ENCODE peak calls at places on chromosome 7, in six cellular contexts. Q, H, D, W, I and N are unnamed samples. For H3K9me3 and H3K27me3, the result is how much of the 10 kb centered on the place peaks cover.

GRCh38 chr7:29987821-29988317 is 1.7 kb downstream of the SCRN1 start:
- DNase-seq in H (no peak), Q (no peak), D (no peak), I (peak), W (peak), N (no peak)

GRCh38 chr7:48139461-48139860 is 31.8 kb upstream of the ABCA13 start:
- DNase-seq in H (no peak), D (no peak), I (peak), Q (no peak), W (peak), N (no peak)

GRCh38 chr7:44639701-44640321 is 33.4 kb downstream of the OGDH start:
- DNase-seq in Q (no peak), H (peak), I (peak), W (peak), D (peak), N (no peak)

GRCh38 chr7:38506004-38506403 is 125.2 kb downstream of the AMPH start:
- DNase-seq in W (no peak), I (peak), Q (no peak), H (no peak), D (no peak), N (no peak)

GRCh38 chr7:68787586-68787985 is 810.7 kb upstream of the AUTS2 start:
- DNase-seq in W (no peak), D (no peak), Q (no peak), I (no peak), H (no peak), N (no peak)

GRCh38 chr7:96224682-96225081 is 97.2 kb downstream of the SLC25A13 start:
- DNase-seq in Q (no peak), H (no peak), I (no peak), D (no peak), W (no peak), N (no peak)

GRCh38 chr7:117572826-117573620 is 93.2 kb downstream of the CFTR start:
- DNase-seq in W (no peak), Q (no peak), H (no peak), I (no peak), D (no peak), N (no peak)

GRCh38 chr7:93973134-93973533 is 31.0 kb downstream of the BET1 start:
- DNase-seq in D (no peak), W (no peak), H (no peak), Q (no peak), I (peak), N (no peak)

GRCh38 chr7:44311561-44312495 is 13.6 kb downstream of the CAMK2B start:
- DNase-seq in H (no peak), I (no peak), W (no peak), Q (no peak), D (no peak), N (peak)

GRCh38 chr7:75757860-75758259 is 14.2 kb downstream of the CCL26 start:
- DNase-seq in H (no peak), W (no peak), I (no peak), D (no peak), Q (no peak), N (no peak)

DNA sequence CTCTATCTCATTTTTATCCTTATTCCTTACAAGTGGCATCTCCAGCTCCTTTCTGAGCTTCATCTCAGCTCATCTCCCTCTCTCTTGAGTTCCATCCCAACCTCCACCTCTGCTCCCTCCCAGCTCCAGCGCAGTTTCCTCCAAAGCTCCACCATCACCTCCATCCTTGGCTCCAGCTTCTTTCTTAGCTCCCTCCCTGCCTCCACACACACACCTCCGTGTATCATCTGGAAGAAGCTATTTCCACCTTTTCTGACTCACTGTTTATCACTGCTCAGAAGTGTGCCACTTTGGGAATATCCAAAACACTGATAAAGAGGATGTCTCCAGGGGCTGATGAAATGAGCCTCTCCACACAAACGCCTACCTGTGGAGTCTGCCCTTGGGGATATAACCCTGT is 481.4 kb downstream of the PTPRN2 start:
- DNase-seq in H (no peak), I (no peak), D (peak), Q (no peak), W (no peak), N (no peak)
- H3K9me3 ChIP-seq in H (under half), I (under half), D (under half), Q (under half), W (under half), N (under half)

GRCh38 chr7:151201751-151202150 is 8.5 kb downstream of the H2BK1 start:
- DNase-seq in W (no peak), D (no peak), H (no peak), Q (no peak), I (no peak), N (no peak)

GRCh38 chr7:151205749-151206148 is 4.5 kb downstream of the H2BK1 start:
- DNase-seq in H (no peak), D (no peak), Q (no peak), W (no peak), I (no peak), N (no peak)

GRCh38 chr7:151202836-151203235 is 7.5 kb downstream of the H2BK1 start:
- DNase-seq in Q (no peak), H (no peak), D (no peak), W (no peak), I (no peak), N (no peak)

GRCh38 chr7:151206914-151207313 is 3.4 kb downstream of the H2BK1 start:
- DNase-seq in D (no peak), I (no peak), Q (no peak), H (no peak), W (no peak), N (no peak)

GRCh38 chr7:151204383-151205032 is 5.8 kb downstream of the H2BK1 start:
- DNase-seq in D (no peak), H (no peak), W (no peak), Q (no peak), I (no peak), N (no peak)
- H3K27me3 ChIP-seq in D (under half), H (under half), W (half or more), Q (under half), I (under half), N (under half)

GRCh38 chr7:154833839-154834238 is 169.1 kb downstream of the PAXIP1 start:
- DNase-seq in W (peak), I (no peak), H (no peak), D (no peak), Q (no peak), N (no peak)

GRCh38 chr7:154837087-154837486 is 165.8 kb downstream of the PAXIP1 start:
- DNase-seq in I (no peak), H (no peak), D (no peak), Q (no peak), W (no peak), N (no peak)

GRCh38 chr7:154840086-154840485 is 162.8 kb downstream of the PAXIP1 start:
- DNase-seq in D (no peak), Q (no peak), H (no peak), W (no peak), I (no peak), N (no peak)

GRCh38 chr7:154835924-154836529 is 166.9 kb downstream of the PAXIP1 start:
- DNase-seq in H (no peak), I (no peak), D (no peak), Q (no peak), W (no peak), N (no peak)

GRCh38 chr7:154837622-154838021 is 165.3 kb downstream of the PAXIP1 start:
- DNase-seq in H (no peak), W (no peak), I (no peak), D (no peak), Q (no peak), N (no peak)
- H3K9me3 ChIP-seq in H (under half), W (under half), I (under half), D (under half), Q (under half), N (under half)

DNA sequence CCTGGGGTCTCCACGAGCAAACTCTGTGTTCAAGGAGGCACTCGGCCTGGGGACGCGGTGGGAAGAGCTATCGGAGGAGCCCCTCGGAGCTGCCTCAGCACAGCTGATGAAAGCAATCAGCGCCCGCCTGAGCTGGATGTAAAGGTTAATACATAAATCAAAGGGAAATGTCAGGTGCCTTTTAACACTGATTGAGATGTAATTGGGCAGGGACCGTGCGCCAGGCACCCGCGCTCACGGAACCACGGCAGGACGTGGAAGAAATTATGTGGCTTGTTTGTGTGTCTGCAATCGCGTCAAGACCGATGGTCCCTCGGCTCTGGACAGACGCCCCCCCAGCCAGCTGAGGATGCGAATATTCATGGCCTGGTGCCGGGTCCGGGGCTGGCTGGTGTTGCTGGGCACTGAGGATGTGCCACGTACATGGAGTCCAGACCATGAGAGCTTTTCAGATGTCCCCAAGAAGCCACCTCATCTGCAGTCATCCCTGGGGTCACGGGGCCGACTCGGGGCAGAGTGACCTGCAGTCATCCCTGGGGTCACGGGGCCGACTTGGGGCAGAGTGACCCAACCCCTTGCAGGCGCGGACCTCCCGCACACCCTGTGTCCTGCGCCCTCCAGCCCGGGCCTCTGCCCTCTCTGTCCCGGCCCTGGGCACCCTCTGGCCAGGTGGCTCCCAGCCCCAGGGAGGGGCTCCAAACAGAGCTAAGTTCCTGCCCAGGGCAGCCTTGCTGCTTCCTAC is 15.6 kb downstream of the FOXL3 start:
- DNase-seq in Q (no peak), H (no peak), I (no peak), D (no peak), W (no peak), N (no peak)
- H3K27me3 ChIP-seq in Q (under half), H (under half), I (under half), D (under half), W (under half), N (under half)

GRCh38 chr7:158271646-158272045 is 316.0 kb downstream of the PTPRN2 start:
- DNase-seq in Q (no peak), I (no peak), H (no peak), W (no peak), D (no peak), N (peak)

GRCh38 chr7:158272091-158272490 is 315.5 kb downstream of the PTPRN2 start:
- DNase-seq in W (no peak), H (no peak), I (no peak), Q (no peak), D (no peak), N (no peak)

GRCh38 chr7:158274404-158274811 is 313.2 kb downstream of the PTPRN2 start:
- DNase-seq in W (no peak), H (no peak), Q (peak), D (no peak), I (no peak), N (no peak)

GRCh38 chr7:158272509-158273137 is 315.0 kb downstream of the PTPRN2 start:
- DNase-seq in I (no peak), H (no peak), D (no peak), W (no peak), Q (no peak), N (peak)

GRCh38 chr7:158273138-158273651 is 314.4 kb downstream of the PTPRN2 start:
- DNase-seq in I (no peak), Q (peak), H (no peak), W (no peak), D (no peak), N (no peak)
- H3K9me3 ChIP-seq in I (under half), Q (under half), H (under half), W (under half), D (under half), N (under half)

GRCh38 chr7:27106181-27106905 is 3.9 kb upstream of the HOXA2 start:
- DNase-seq in I (no peak), W (peak), Q (no peak), D (no peak), H (no peak), N (peak)

GRCh38 chr7:27106906-27107250 is 4.4 kb upstream of the HOXA2 start:
- DNase-seq in H (no peak), D (no peak), W (no peak), Q (no peak), I (no peak), N (no peak)

GRCh38 chr7:27104244-27105149 is 2.0 kb upstream of the HOXA2 start:
- DNase-seq in Q (no peak), D (no peak), H (no peak), W (peak), I (no peak), N (no peak)

GRCh38 chr7:27103489-27104226 is 1.2 kb upstream of the HOXA2 start:
- DNase-seq in Q (no peak), W (peak), I (no peak), D (no peak), H (no peak), N (peak)

GRCh38 chr7:27105161-27106122 is 3.0 kb upstream of the HOXA2 start:
- DNase-seq in Q (no peak), H (no peak), I (no peak), D (no peak), W (no peak), N (no peak)
- H3K27me3 ChIP-seq in Q (under half), H (under half), I (under half), D (half or more), W (under half), N (under half)

DNA sequence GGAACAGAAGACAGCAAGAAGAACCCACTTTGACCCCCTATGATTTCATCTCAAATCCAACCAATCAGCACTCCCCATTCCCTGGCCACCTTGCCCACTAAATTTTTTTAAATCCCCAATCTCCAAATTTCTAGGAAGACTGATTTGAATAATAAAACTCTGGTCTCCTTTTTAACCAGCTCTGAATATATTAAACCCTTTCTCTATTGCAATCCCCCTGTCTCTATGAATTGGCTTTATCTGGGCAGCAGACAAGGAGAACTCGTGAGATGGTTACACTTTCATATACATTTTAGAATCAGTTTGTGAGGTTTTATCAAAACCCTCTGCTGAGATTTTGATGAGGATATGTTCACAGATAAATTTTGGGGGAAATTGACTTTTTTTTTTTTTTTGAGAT is 90.3 kb upstream of the TRIM24 start:
- DNase-seq in Q (no peak), D (no peak), W (no peak), I (no peak), H (no peak), N (no peak)
- H3K9me3 ChIP-seq in Q (under half), D (under half), W (under half), I (under half), H (under half), N (under half)

GRCh38 chr7:1380821-1381580 is 78.3 kb downstream of the MICALL2 start:
- DNase-seq in I (no peak), Q (no peak), W (no peak), H (no peak), D (no peak), N (no peak)
- H3K27me3 ChIP-seq in I (under half), Q (half or more), W (half or more), H (under half), D (under half), N (under half)

DNA sequence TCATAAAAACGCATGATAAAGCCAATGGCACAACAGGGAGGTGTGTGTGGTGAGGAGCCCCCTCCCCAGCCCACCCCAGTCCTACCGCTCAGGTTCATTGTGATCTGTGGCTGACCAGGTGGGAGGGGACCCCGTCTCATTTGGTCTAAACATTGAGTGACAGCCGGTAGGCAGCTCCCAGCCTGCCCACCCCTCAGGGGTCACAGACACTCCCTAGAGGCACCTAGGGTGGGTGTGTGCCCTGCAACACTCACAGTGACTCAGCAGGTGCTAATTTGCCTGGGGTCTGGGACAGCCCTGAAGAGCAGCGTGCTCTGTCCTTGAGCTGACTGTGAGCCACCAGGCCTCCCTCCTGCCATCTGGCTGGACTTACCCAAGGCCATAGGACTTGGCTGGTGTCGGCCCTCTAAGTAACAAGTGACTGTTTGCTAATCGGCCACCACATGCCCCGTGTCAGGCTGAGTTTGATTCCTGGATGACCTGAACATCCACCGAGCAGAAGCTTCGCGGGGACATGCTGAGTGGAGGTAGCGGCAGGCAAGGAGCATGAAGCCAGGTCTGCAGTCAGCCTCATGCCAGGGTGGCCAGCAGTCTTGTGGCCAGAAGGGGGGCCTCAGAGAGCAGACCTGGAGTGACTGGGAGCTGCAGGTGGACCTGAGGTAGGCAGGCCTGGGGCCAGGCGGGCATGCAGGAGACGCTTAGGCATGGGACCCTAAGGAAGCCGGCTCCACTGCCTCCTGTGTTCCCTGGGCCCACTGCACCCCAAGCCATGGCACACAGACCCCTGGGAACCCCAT is 282.3 kb upstream of the SHH start:
- DNase-seq in D (no peak), I (no peak), Q (no peak), H (no peak), W (no peak), N (no peak)
- H3K9me3 ChIP-seq in D (under half), I (under half), Q (under half), H (under half), W (under half), N (under half)

DNA sequence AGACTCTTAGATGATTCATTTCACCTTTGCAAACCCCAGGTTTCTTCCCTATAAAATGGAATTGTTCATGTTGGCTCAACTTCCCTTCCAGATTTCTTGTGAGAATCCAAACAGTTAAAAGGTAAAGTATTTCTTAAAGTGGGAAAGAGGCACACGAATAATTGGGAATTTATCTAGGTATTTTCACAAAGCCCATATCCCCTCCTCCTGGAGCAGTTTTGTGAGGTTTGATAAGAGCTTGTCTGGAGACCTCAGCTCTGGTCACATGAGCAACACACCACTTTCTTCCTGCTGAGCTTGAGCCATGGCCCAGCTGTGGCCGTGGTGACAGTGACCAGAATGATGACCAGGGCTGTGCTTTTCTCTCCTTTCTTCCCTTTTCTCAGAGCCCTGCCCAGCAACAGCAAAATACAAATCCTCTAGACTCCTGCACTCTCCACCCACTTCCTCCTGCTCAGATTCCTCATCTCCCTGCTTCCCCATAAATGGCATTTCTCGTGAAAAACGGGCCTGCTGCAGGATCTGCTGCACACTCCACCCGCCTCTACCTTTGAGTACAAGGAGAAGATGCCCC is 87.7 kb downstream of the PIK3CG start:
- DNase-seq in Q (peak), H (no peak), I (no peak), W (peak), D (no peak), N (no peak)
- H3K27me3 ChIP-seq in Q (under half), H (under half), I (under half), W (under half), D (under half), N (under half)